ENCODE peak calls at places on chromosomes 16 and 17, in eight cellular contexts. O is SK-MEL-5; D is NCI-H460; U is stimulated activated CD4-positive, alpha-beta T cell treated with anti-CD3 and anti-CD28 coated beads, TNF-alpha, amount 100 ng/mL, for 48 hours; P is type B pancreatic cell; T is GM13976; Z is NCI-H1694; L is uterus. E is an unnamed sample.

GRCh38 chr16:46555981-46556380 is 65.2 kb downstream of the SHCBP1 start:
- DNase-seq in P (no peak), Z (no peak), D (no peak), U (no peak), O (no peak), T (no peak), L (no peak), E (no peak)

GRCh38 chr16:66878067-66878466 is 2.2 kb upstream of the PDP2 start:
- DNase-seq in Z (no peak), D (no peak), L (no peak), U (peak), O (no peak), T (no peak), P (no peak), E (no peak)

GRCh38 chr17:63700528-63701441 is 860 bp upstream of the LIMD2 start:
- DNase-seq in T (peak), Z (peak), L (peak), U (no peak), O (no peak), D (no peak), P (no peak), E (no peak)

GRCh38 chr16:23668225-23668624 is 10.5 kb upstream of the PLK1 start:
- DNase-seq in P (no peak), Z (no peak), U (no peak), T (no peak), O (no peak), L (no peak), D (no peak), E (no peak)

GRCh38 chr17:74742978-74743545 is 5.4 kb upstream of the NHERF1 start:
- DNase-seq in D (no peak), Z (no peak), U (no peak), P (no peak), L (no peak), O (no peak), T (no peak), E (no peak)

GRCh38 chr17:29131814-29132682 is 48.1 kb downstream of the MYO18A start:
- DNase-seq in O (no peak), D (no peak), Z (no peak), L (peak), P (no peak), U (no peak), T (no peak), E (no peak)

GRCh38 chr17:29674270-29674669 is 51.6 kb upstream of the CORO6 start:
- DNase-seq in U (no peak), L (no peak), O (no peak), Z (no peak), T (peak), D (no peak), P (no peak), E (no peak)

GRCh38 chr17:18203308-18203707 is 19.7 kb downstream of the ALKBH5 start:
- DNase-seq in P (no peak), T (no peak), L (no peak), Z (no peak), U (no peak), D (no peak), O (no peak), E (no peak)

GRCh38 chr16:69329369-69330285 is 761 bp downstream of the PDF start:
- DNase-seq in T (peak), L (no peak), Z (no peak), O (no peak), D (no peak), U (peak), P (no peak), E (no peak)

GRCh38 chr16:5065813-5066212 is at the start of gene C16orf89:
- DNase-seq in D (no peak), P (no peak), O (no peak), T (no peak), L (no peak), Z (no peak), U (no peak), E (peak)

GRCh38 chr16:58503863-58504688 is 4.1 kb downstream of the NDRG4 start:
- DNase-seq in T (no peak), L (no peak), U (no peak), P (no peak), Z (no peak), O (no peak), D (no peak), E (peak)

GRCh38 chr16:86926146-86926545 is 347.8 kb downstream of the FOXL1 start:
- DNase-seq in D (no peak), O (no peak), L (no peak), U (no peak), Z (no peak), T (no peak), P (no peak), E (no peak)

GRCh38 chr16:85514601-85515318 is 98.4 kb upstream of the GSE1 start:
- DNase-seq in P (no peak), O (no peak), U (no peak), Z (peak), L (peak), D (peak), T (no peak), E (peak)

GRCh38 chr17:79461041-79461440 is 149.8 kb downstream of the RBFOX3 start:
- DNase-seq in L (no peak), Z (no peak), U (no peak), P (no peak), O (peak), D (no peak), T (no peak), E (no peak)

GRCh38 chr16:23244122-23244521 is 58.0 kb upstream of the SCNN1B start:
- DNase-seq in U (no peak), Z (no peak), O (no peak), T (no peak), D (no peak), P (no peak), L (no peak), E (no peak)